ENCODE peak calls at places on chromosomes 16 and 17, in six cellular contexts. I is activated T-cell treated with anti-CD3 and anti-CD28 coated beads for 4 hours, K is hypothalamus, U is breast epithelium, D is spleen, W is mesothelial cell of epicardium. S is an unnamed sample.

GRCh38 chr17:81412490-81413093 is 17.3 kb downstream of the BAHCC1 start:
- DNase-seq in I (peak), K (no peak), U (no peak), D (peak), W (no peak), S (no peak)

GRCh38 chr17:43614560-43614959 is 47.2 kb downstream of the MEOX1 start:
- DNase-seq in I (no peak), K (no peak), U (no peak), D (no peak), W (no peak), S (no peak)

GRCh38 chr17:48391460-48391859 is 38.6 kb downstream of the SKAP1 start:
- DNase-seq in I (no peak), K (no peak), U (no peak), D (no peak), W (no peak), S (no peak)

GRCh38 chr16:58499615-58500328 is at the start of gene NDRG4:
- DNase-seq in I (no peak), K (peak), U (peak), D (peak), W (peak), S (peak)

GRCh38 chr16:84330685-84331050 is 36.0 kb downstream of the WFDC1 start:
- DNase-seq in I (no peak), K (no peak), U (no peak), D (no peak), W (no peak), S (no peak)

GRCh38 chr17:73228748-73229236 is 32.9 kb downstream of the CPSF4L start:
- DNase-seq in I (no peak), K (peak), U (no peak), D (no peak), W (no peak), S (peak)

GRCh38 chr17:82939213-82940030 is 99.6 kb upstream of the ZNF750 start:
- DNase-seq in I (no peak), K (no peak), U (peak), D (peak), W (no peak), S (no peak)

GRCh38 chr17:12719948-12720347 is 54.3 kb downstream of the MYOCD start:
- DNase-seq in I (no peak), K (no peak), U (no peak), D (no peak), W (no peak), S (no peak)

GRCh38 chr17:39225974-39226683 is 384 bp upstream of the STAC2 start:
- DNase-seq in I (peak), K (peak), U (peak), D (no peak), W (peak), S (no peak)

GRCh38 chr17:35073183-35073790 is 9.8 kb upstream of the RFFL start:
- DNase-seq in I (no peak), K (no peak), U (no peak), D (no peak), W (no peak), S (no peak)